ENCODE peak calls at places on chromosomes 13 and 19, in nine cellular contexts. F is aorta; O is K562; N is PC-3; Z is GM23338; E is left ventricle myocardium inferior; L is naive thymus-derived CD4-positive, alpha-beta T cell; X is keratinocyte; A is adrenal gland. P is an unnamed sample.

GRCh38 chr13:48595330-48596127 is 58.2 kb upstream of the CYSLTR2 start:
- DNase-seq in N (peak; percentile 65), O (peak; percentile 26), Z (peak; percentile 68), A (peak; percentile 74), X (no peak), L (peak; percentile 24), F (peak; percentile 67), E (peak; percentile 49), P (peak; percentile 75)

GRCh38 chr19:38733493-38734175 is 10.6 kb downstream of the CAPN12 start:
- DNase-seq in N (no peak), F (peak; percentile 51), Z (no peak), O (no peak), X (no peak), L (no peak), A (peak; percentile 31), E (no peak), P (no peak)

GRCh38 chr19:7811989-7812388 is 18.0 kb upstream of the EVI5L start:
- DNase-seq in E (no peak), X (no peak), Z (no peak), O (no peak), A (no peak), F (no peak), L (no peak), N (no peak), P (no peak)

GRCh38 chr19:23287620-23288019 is 37.4 kb upstream of the ZNF724 start:
- DNase-seq in X (no peak), F (no peak), L (no peak), O (no peak), Z (peak; percentile 25), E (no peak), A (no peak), N (no peak), P (no peak)

GRCh38 chr13:48043789-48044503 is 6.4 kb downstream of the NUDT15 start:
- DNase-seq in F (no peak), A (no peak), E (no peak), X (no peak), Z (no peak), O (no peak), L (no peak), N (peak; percentile 37), P (no peak)

GRCh38 chr13:53844747-53845146 is 816.1 kb downstream of the OLFM4 start:
- DNase-seq in O (no peak), X (no peak), Z (no peak), E (no peak), A (no peak), N (no peak), L (no peak), F (no peak), P (no peak)

GRCh38 chr13:26590951-26591350 is 33.5 kb downstream of the WASF3 start:
- DNase-seq in N (no peak), O (no peak), A (no peak), L (no peak), F (no peak), X (no peak), E (no peak), Z (peak; percentile 24), P (no peak)

GRCh38 chr19:11673608-11674041 is 65.1 kb downstream of the ZNF823 start:
- DNase-seq in A (peak; percentile 47), L (no peak), E (peak; percentile 66), O (peak; percentile 38), Z (peak; percentile 93), X (no peak), F (peak; percentile 74), N (peak; percentile 52), P (peak; percentile 81)

GRCh38 chr19:12496480-12496879 is 11.9 kb upstream of the ZNF709 start:
- DNase-seq in L (no peak), F (no peak), E (no peak), N (no peak), A (no peak), Z (no peak), X (no peak), O (no peak), P (no peak)

GRCh38 chr13:100495455-100495854 is 93.1 kb downstream of the GGACT start:
- DNase-seq in N (no peak), O (no peak), L (no peak), F (no peak), X (no peak), E (no peak), A (no peak), Z (no peak), P (no peak)

GRCh38 chr13:73341748-73342147 is 282.9 kb downstream of the KLF5 start:
- DNase-seq in L (no peak), A (no peak), Z (peak; percentile 41), X (no peak), E (no peak), N (peak; percentile 46), F (no peak), O (no peak), P (no peak)

GRCh38 chr19:51407631-51408131 is 9.8 kb downstream of the SIGLEC10 start:
- DNase-seq in L (no peak), N (peak; percentile 63), Z (peak; percentile 79), O (peak; percentile 84), E (no peak), F (no peak), A (no peak), X (no peak), P (no peak)

GRCh38 chr19:7868326-7868670 is 5.9 kb downstream of the PRR36 start:
- DNase-seq in F (no peak), O (no peak), E (no peak), Z (peak; percentile 83), N (peak; percentile 67), A (peak; percentile 67), L (no peak), X (no peak), P (no peak)

GRCh38 chr19:38388310-38389100 is at the start of gene SPRED3:
- DNase-seq in Z (peak; percentile 85), L (no peak), X (no peak), F (peak; percentile 72), O (no peak), E (no peak), A (peak; percentile 45), N (peak; percentile 35), P (no peak)

GRCh38 chr13:35940734-35941133 is 190.4 kb downstream of the DCLK1 start:
- DNase-seq in Z (no peak), L (no peak), N (no peak), E (no peak), X (no peak), O (no peak), A (no peak), F (no peak), P (no peak)

GRCh38 chr13:44219808-44220544 is 153.6 kb upstream of the SERP2 start:
- DNase-seq in L (no peak), F (no peak), N (peak; percentile 87), Z (no peak), O (no peak), E (no peak), A (no peak), X (no peak), P (no peak)

GRCh38 chr19:37932985-37933953 is 26.3 kb downstream of the SIPA1L3 start:
- DNase-seq in O (no peak), A (no peak), E (peak; percentile 16), F (peak; percentile 50), X (no peak), L (no peak), N (peak; percentile 77), Z (no peak), P (no peak)

GRCh38 chr13:113393572-113394503 is 29.9 kb upstream of the GRTP1 start:
- DNase-seq in L (peak; percentile 90), E (peak; percentile 83), O (peak; percentile 78), F (peak; percentile 87), A (peak; percentile 81), X (no peak), Z (peak; percentile 94), N (peak; percentile 77), P (peak; percentile 79)

GRCh38 chr13:113387396-113387795 is 23.5 kb upstream of the GRTP1 start:
- DNase-seq in F (no peak), Z (no peak), X (no peak), O (no peak), N (no peak), A (no peak), E (no peak), L (no peak), P (no peak)

GRCh38 chr13:113393226-113393571 is 29.3 kb upstream of the GRTP1 start:
- DNase-seq in Z (no peak), N (no peak), O (no peak), L (no peak), A (no peak), F (no peak), X (no peak), E (no peak), P (no peak)

GRCh38 chr13:113390874-113391497 is 27.1 kb upstream of the GRTP1 start:
- DNase-seq in Z (peak; percentile 74), O (no peak), N (no peak), E (no peak), L (no peak), F (no peak), A (no peak), X (no peak), P (no peak)
- H3K4me3 ChIP-seq in Z (no peak overlapping the region), O (no peak overlapping the region), N (no peak overlapping the region), E (no peak overlapping the region), L (no peak overlapping the region), F (no peak overlapping the region), A (no peak overlapping the region), X (no peak overlapping the region), P (no peak overlapping the region)

DNA sequence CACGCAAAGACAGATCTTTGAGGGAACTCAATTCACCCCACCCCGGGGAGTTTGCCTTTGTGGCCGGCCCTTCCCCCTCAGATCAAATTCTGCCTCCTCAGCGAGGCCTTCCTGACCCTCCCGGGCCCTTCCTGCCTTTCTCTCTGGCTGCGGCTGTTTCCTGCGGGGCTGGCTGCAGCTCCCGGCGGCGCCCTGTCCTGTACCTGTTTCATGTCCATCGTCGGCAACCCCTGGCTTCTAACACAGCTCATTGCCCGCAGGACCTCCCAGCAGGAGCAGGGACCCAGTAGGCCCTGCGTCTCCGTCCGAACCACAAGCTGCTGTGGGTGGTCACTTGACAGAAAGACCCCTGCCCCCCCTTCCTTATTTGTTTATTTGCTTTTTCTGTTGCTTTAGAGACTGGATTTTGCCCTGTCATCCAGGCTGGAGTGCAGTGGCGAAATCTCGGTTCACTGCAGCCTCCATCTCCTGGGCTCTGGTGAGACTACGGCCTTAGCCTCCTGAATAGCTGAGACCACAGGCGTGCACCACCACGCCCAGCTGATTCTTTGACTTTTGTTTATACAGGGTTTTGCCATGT is 7.7 kb upstream of the PTBP1 start:
- DNase-seq in F (peak; percentile 59), A (no peak), X (no peak), O (no peak), N (no peak), L (no peak), E (no peak), Z (peak; percentile 82), P (no peak)
- H3K4me3 ChIP-seq in F (no peak overlapping the region), A (no peak overlapping the region), X (no peak overlapping the region), O (no peak overlapping the region), N (no peak overlapping the region), L (no peak overlapping the region), E (peak overlapping the region; percentile 42), Z (peak overlapping the region; percentile 27), P (peak overlapping the region; percentile 14)

DNA sequence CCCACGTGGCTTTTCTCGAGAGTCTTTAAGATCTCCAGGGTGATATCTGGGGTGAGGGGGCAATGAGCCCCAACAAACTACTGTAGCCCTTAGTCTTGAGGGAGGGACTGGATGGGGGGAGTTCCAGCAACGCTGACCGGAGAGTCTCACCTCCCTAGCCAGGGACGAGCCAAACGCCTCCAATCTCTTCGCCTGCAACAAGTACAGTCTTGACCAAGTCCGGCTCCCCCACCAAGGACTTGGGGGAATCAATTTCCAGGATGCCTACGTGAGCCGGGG is 442 bp downstream of the CCDC8 start:
- DNase-seq in F (no peak), E (no peak), Z (no peak), X (no peak), L (no peak), O (peak; percentile 23), N (no peak), A (no peak), P (no peak)
- H3K4me3 ChIP-seq in F (peak overlapping the region; percentile 43), E (peak overlapping the region; percentile 73), Z (peak overlapping the region; percentile 94), X (peak overlapping the region; percentile 61), L (no peak overlapping the region), O (peak overlapping the region; percentile 63), N (no peak overlapping the region), A (peak overlapping the region; percentile 6), P (peak overlapping the region; percentile 60)

GRCh38 chr19:55440411-55441105 is 2.5 kb downstream of the SHISA7 start:
- DNase-seq in A (no peak), O (peak; percentile 90), E (no peak), F (no peak), X (no peak), N (no peak), L (no peak), Z (peak; percentile 89), P (no peak)
- H3K4me3 ChIP-seq in A (no peak overlapping the region), O (peak overlapping the region; percentile 64), E (no peak overlapping the region), F (no peak overlapping the region), X (no peak overlapping the region), N (no peak overlapping the region), L (no peak overlapping the region), Z (peak overlapping the region; percentile 67), P (no peak overlapping the region)